ENCODE peak calls at places on chromosomes 5 and 9, in four cellular contexts. C, X, D and Z are unnamed samples.

GRCh38 chr9:133347515-133347984 is 381 bp downstream of the MED22 start:
- DNase-seq in X (no peak), C (no peak), D (peak; percentile 30), Z (peak; percentile 31)

GRCh38 chr9:34540826-34541225 is 18.0 kb upstream of the ENHO start:
- DNase-seq in D (peak; percentile 55), C (peak; percentile 76), X (peak; percentile 64), Z (peak; percentile 63)

GRCh38 chr5:168672016-168672415 is 92.8 kb upstream of the PANK3 start:
- DNase-seq in X (no peak), C (no peak), D (no peak), Z (no peak)

GRCh38 chr9:114919611-114920010 is 10.8 kb downstream of the TNFSF8 start:
- DNase-seq in D (peak; percentile 39), C (no peak), X (no peak), Z (no peak)

GRCh38 chr5:14503017-14503680 is 78.4 kb upstream of the OTULINL start:
- DNase-seq in X (no peak), D (no peak), C (no peak), Z (no peak)

GRCh38 chr5:72541501-72542235 is 34.5 kb upstream of the ZNF366 start:
- DNase-seq in C (no peak), X (no peak), D (no peak), Z (no peak)

GRCh38 chr5:129459485-129460120 is 495 bp upstream of the ADAMTS19 start:
- DNase-seq in C (no peak), X (peak; percentile 4), D (peak; percentile 64), Z (peak; percentile 38)

GRCh38 chr9:92176800-92177185 is 61.6 kb upstream of the SPTLC1 start:
- DNase-seq in X (no peak), D (no peak), C (no peak), Z (no peak)

GRCh38 chr5:6256901-6257300 is 121.4 kb downstream of the MED10 start:
- DNase-seq in X (no peak), D (no peak), C (no peak), Z (no peak)

GRCh38 chr9:3992924-3993323 is 306.9 kb downstream of the GLIS3 start:
- DNase-seq in X (peak; percentile 68), D (peak; percentile 56), C (no peak), Z (peak; percentile 68)

GRCh38 chr9:99019523-99020331 is 76.0 kb downstream of the COL15A1 start:
- DNase-seq in C (peak; percentile 96), D (peak; percentile 98), X (peak; percentile 99), Z (peak; percentile 92)

GRCh38 chr9:29556317-29556716 is 1983.0 kb upstream of the C9orf72 start:
- DNase-seq in C (peak; percentile 51), X (no peak), D (peak; percentile 83), Z (peak; percentile 85)

GRCh38 chr5:173823721-173824567 is 64.2 kb upstream of the CPEB4 start:
- DNase-seq in X (peak; percentile 85), C (peak; percentile 87), D (peak; percentile 90), Z (peak; percentile 90)

GRCh38 chr5:16508730-16509531 is 43.3 kb upstream of the ZNF622 start:
- DNase-seq in X (no peak), D (no peak), C (peak; percentile 75), Z (peak; percentile 59)

GRCh38 chr9:95104088-95104960 is 213.2 kb downstream of the FANCC start:
- DNase-seq in C (no peak), X (no peak), D (no peak), Z (no peak)

GRCh38 chr9:116030532-116030931 is 123.1 kb upstream of the PAPPA start:
- DNase-seq in D (peak; percentile 43), C (no peak), X (peak; percentile 15), Z (no peak)

GRCh38 chr5:108561416-108562204 is 179.7 kb upstream of the FBXL17 start:
- DNase-seq in D (no peak), X (peak; percentile 30), C (no peak), Z (no peak)

GRCh38 chr5:139908749-139909148 is 113.1 kb downstream of the PSD2 start:
- DNase-seq in C (peak; percentile 29), D (no peak), X (no peak), Z (peak; percentile 54)

GRCh38 chr9:71249729-71250317 is 128.4 kb upstream of the TRPM3 start:
- DNase-seq in C (peak; percentile 69), X (peak; percentile 64), D (peak; percentile 62), Z (peak; percentile 81)

GRCh38 chr5:65050826-65051498 is 282.2 kb downstream of the CWC27 start:
- DNase-seq in D (no peak), C (no peak), X (no peak), Z (no peak)

GRCh38 chr5:2138896-2139295 is 256.2 kb upstream of the IRX4 start:
- DNase-seq in C (no peak), D (no peak), X (no peak), Z (no peak)

GRCh38 chr5:83586874-83587776 is 115.6 kb downstream of the VCAN start:
- DNase-seq in D (peak; percentile 43), C (peak; percentile 58), X (peak; percentile 68), Z (peak; percentile 53)

GRCh38 chr5:158814521-158814920 is 285.2 kb downstream of the EBF1 start:
- DNase-seq in D (no peak), X (no peak), C (no peak), Z (no peak)

GRCh38 chr9:1051286-1052118 is 1.3 kb downstream of the DMRT2 start:
- DNase-seq in D (peak; percentile 1), X (no peak), C (peak; percentile 27), Z (no peak)

GRCh38 chr5:134874831-134875655 is 872 bp downstream of the TXNDC15 start:
- DNase-seq in C (peak; percentile 69), D (peak; percentile 88), X (peak; percentile 88), Z (peak; percentile 86)

GRCh38 chr5:77775773-77776605 is at the start of gene TBCA:
- DNase-seq in X (peak; percentile 91), C (peak; percentile 73), D (peak; percentile 86), Z (peak; percentile 89)
- TF ChIP-seq CTCF in X (peak; percentile 22), C (peak; percentile 23), D (no peak), Z (no peak)

DNA sequence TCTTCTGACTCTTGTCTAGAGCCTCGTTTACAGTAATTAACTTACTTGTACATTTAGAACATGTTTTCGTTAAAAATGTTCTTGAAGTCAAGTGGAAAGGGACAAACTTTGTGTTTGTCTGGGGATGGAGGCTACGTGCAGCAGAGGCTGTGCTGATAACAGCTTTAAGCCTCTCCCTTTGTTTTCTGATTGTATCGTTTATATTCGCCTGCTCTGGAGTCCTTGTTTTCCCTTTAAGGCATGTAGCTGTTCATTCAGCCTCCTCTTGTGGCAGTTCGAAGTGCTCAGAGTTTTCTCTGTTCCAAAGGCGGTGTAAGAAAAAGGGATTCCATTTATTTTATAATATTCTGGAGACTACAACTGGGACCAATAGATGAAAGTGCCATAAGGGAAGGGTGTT is 1.9 kb downstream of the SLC36A1 start:
- DNase-seq in X (no peak), D (no peak), C (no peak), Z (no peak)
- H3K4me3 ChIP-seq in X (no peak overlapping the region), D (peak overlapping the region; percentile 44), C (no peak overlapping the region), Z (no peak overlapping the region)

DNA sequence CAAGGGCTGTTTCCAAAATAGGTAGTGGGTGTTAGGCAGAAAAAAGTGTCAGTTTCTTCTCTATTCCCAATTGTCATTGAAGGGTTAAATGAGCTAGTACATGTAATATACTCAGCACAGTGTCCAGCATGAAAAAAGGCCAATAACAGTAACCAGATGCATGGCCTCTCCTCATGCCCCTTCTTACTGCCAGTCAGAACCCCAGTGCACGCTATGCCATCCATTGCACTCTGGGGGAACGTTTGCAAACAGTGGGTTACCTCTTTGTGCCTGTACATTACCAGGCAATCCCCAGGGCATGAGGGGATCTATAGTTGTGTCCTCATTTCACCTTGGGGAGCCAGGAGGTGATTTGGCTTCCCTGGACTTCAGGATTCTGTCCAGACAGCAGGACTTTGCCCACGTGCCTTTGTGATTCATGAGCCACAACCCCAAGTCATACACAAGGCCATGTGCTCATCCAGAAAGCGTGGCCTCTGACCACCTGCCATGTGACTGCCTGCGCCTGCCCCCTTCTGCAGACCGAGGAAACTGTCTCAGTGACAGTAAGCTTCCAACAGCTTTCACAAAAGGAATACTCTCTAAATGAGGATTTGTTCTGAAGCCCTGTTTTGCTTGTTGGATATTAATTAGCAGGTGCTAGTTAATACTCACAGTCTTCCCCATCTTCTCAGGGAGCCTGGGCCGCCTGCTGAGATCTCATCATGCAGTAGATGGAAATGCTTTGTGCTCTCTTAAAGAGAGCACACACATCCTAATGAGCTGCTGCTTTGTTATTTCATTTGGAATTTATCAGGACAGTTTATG is 36.8 kb upstream of the ANGPTL2 start:
- DNase-seq in D (peak; percentile 92), C (peak; percentile 33), X (peak; percentile 92), Z (peak; percentile 70)
- TF ChIP-seq CTCF in D (peak; percentile 44), C (no peak), X (peak; percentile 52), Z (peak; percentile 43)

GRCh38 chr9:129988607-129989361 is 54.2 kb downstream of the FNBP1 start:
- DNase-seq in C (no peak), D (no peak), X (no peak), Z (no peak)

GRCh38 chr9:129990269-129991005 is 52.6 kb downstream of the FNBP1 start:
- DNase-seq in C (no peak), D (no peak), X (no peak), Z (no peak)

GRCh38 chr9:129989362-129989708 is 53.7 kb downstream of the FNBP1 start:
- DNase-seq in D (no peak), X (no peak), C (no peak), Z (no peak)

GRCh38 chr9:129987941-129988340 is 55.0 kb downstream of the FNBP1 start:
- DNase-seq in D (no peak), C (no peak), X (no peak), Z (no peak)

DNA sequence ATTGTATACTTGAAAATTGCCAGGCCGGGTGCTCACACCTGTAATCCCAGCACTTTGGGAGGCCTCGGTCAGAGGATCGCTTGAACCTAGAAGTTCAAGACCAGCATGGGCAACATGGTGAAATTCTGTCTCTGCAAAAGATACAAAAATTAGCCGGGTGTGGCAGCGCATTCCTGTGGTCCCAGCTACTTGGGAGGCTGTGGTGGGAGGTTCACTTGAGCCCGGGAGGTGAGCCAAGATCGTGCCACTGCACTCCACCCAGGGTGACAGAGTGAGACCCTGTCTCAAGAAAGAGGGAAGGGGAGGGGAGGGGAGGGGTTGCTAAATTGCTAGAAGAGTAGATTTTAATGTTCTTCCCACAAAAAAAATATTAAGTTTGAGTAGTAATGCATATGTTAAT is 53.2 kb downstream of the FNBP1 start:
- DNase-seq in D (peak; percentile 79), X (peak; percentile 28), C (no peak), Z (peak; percentile 68)
- H3K4me3 ChIP-seq in D (no peak overlapping the region), X (no peak overlapping the region), C (no peak overlapping the region), Z (no peak overlapping the region)

GRCh38 chr9:124482431-124483031 is 24.7 kb downstream of the NR5A1 start:
- DNase-seq in X (no peak), D (no peak), C (no peak), Z (no peak)
- TF ChIP-seq CTCF in X (no peak), D (no peak), C (no peak), Z (no peak)

GRCh38 chr5:126461838-126462237 is 38.6 kb downstream of the GRAMD2B start:
- DNase-seq in C (no peak), X (no peak), D (no peak), Z (no peak)
- H3K4me3 ChIP-seq in C (no peak overlapping the region), X (no peak overlapping the region), D (no peak overlapping the region), Z (no peak overlapping the region)

GRCh38 chr9:21696411-21696865 is 106.0 kb upstream of the MTAP start:
- DNase-seq in X (no peak), D (no peak), C (no peak), Z (peak; percentile 53)
- TF ChIP-seq CTCF in X (peak; percentile 18), D (no peak), C (peak; percentile 1), Z (peak; percentile 21)

GRCh38 chr5:10703676-10704075 is 57.4 kb downstream of the DAP start:
- DNase-seq in C (no peak), D (no peak), X (no peak), Z (no peak)
- H3K4me3 ChIP-seq in C (no peak overlapping the region), D (no peak overlapping the region), X (no peak overlapping the region), Z (no peak overlapping the region)

GRCh38 chr9:83714316-83714715 is 6.6 kb upstream of the UBQLN1 start:
- DNase-seq in C (no peak), D (no peak), X (no peak), Z (no peak)
- TF ChIP-seq CTCF in C (peak; percentile 4), D (peak; percentile 45), X (peak; percentile 35), Z (peak; percentile 33)